ENCODE peak calls at places on chromosomes 16 and 17, in eight cellular contexts. One of them, this sample, is unnamed. For H3K4me1, the result is how much of the 10 kb centered on the place peaks cover.

GRCh38 chr17:41226051-41226450 is 397 bp upstream of the KRTAP9-2 start:
- DNase-seq in A549: no peak
- DNase-seq in SK-N-SH: no peak
- DNase-seq in stomach: no peak
- DNase-seq in psoas muscle: no peak
- DNase-seq in ovary: no peak
- DNase-seq in thyroid gland: no peak
- DNase-seq in left ventricle myocardium inferior: no peak
- DNase-seq in this sample: no peak

GRCh38 chr17:68446626-68447041 is 10.7 kb downstream of the WIPI1 start:
- DNase-seq in A549: no peak
- DNase-seq in SK-N-SH: no peak
- DNase-seq in ovary: no peak
- DNase-seq in stomach: no peak
- DNase-seq in psoas muscle: no peak
- DNase-seq in thyroid gland: no peak
- DNase-seq in left ventricle myocardium inferior: no peak
- DNase-seq in this sample: no peak

GRCh38 chr17:77444653-77445029 is 303.9 kb downstream of the SEC14L1 start:
- DNase-seq in ovary: peak
- DNase-seq in stomach: no peak
- DNase-seq in left ventricle myocardium inferior: peak
- DNase-seq in psoas muscle: no peak
- DNase-seq in SK-N-SH: no peak
- DNase-seq in A549: no peak
- DNase-seq in thyroid gland: no peak
- DNase-seq in this sample: no peak

GRCh38 chr17:71934520-71934919 is 186.3 kb upstream of the SOX9 start:
- DNase-seq in A549: no peak
- DNase-seq in psoas muscle: no peak
- DNase-seq in thyroid gland: no peak
- DNase-seq in SK-N-SH: no peak
- DNase-seq in ovary: no peak
- DNase-seq in left ventricle myocardium inferior: no peak
- DNase-seq in stomach: no peak
- DNase-seq in this sample: no peak

GRCh38 chr17:8001976-8002645 is at the start of gene GUCY2D:
- DNase-seq in stomach: no peak
- DNase-seq in left ventricle myocardium inferior: no peak
- DNase-seq in ovary: no peak
- DNase-seq in A549: no peak
- DNase-seq in thyroid gland: no peak
- DNase-seq in psoas muscle: no peak
- DNase-seq in SK-N-SH: no peak
- DNase-seq in this sample: no peak

GRCh38 chr17:33596904-33597303 is 303.8 kb upstream of the ASIC2 start:
- DNase-seq in A549: no peak
- DNase-seq in left ventricle myocardium inferior: no peak
- DNase-seq in stomach: no peak
- DNase-seq in thyroid gland: no peak
- DNase-seq in ovary: no peak
- DNase-seq in psoas muscle: no peak
- DNase-seq in SK-N-SH: no peak
- DNase-seq in this sample: no peak

GRCh38 chr17:72661093-72661944 is 431.2 kb downstream of the SLC39A11 start:
- DNase-seq in A549: no peak
- DNase-seq in thyroid gland: no peak
- DNase-seq in left ventricle myocardium inferior: no peak
- DNase-seq in psoas muscle: no peak
- DNase-seq in ovary: no peak
- DNase-seq in SK-N-SH: peak
- DNase-seq in stomach: no peak
- DNase-seq in this sample: no peak

GRCh38 chr17:4536259-4536741 is 18.9 kb downstream of the MYBBP1A start:
- DNase-seq in psoas muscle: peak
- DNase-seq in A549: no peak
- DNase-seq in SK-N-SH: no peak
- DNase-seq in left ventricle myocardium inferior: no peak
- DNase-seq in thyroid gland: no peak
- DNase-seq in stomach: no peak
- DNase-seq in ovary: peak
- DNase-seq in this sample: no peak

GRCh38 chr16:75074920-75075687 is 41.5 kb downstream of the LDHD start:
- DNase-seq in stomach: peak
- DNase-seq in A549: no peak
- DNase-seq in psoas muscle: no peak
- DNase-seq in thyroid gland: no peak
- DNase-seq in left ventricle myocardium inferior: no peak
- DNase-seq in ovary: no peak
- DNase-seq in SK-N-SH: no peak
- DNase-seq in this sample: no peak

GRCh38 chr16:71709231-71709781 is 15.2 kb downstream of the PHLPP2 start:
- DNase-seq in thyroid gland: peak
- DNase-seq in A549: no peak
- DNase-seq in SK-N-SH: no peak
- DNase-seq in ovary: no peak
- DNase-seq in left ventricle myocardium inferior: no peak
- DNase-seq in psoas muscle: no peak
- DNase-seq in stomach: no peak
- DNase-seq in this sample: no peak

GRCh38 chr17:21360048-21360447 is 16.1 kb upstream of the KCNJ12 start:
- DNase-seq in ovary: no peak
- DNase-seq in SK-N-SH: no peak
- DNase-seq in stomach: no peak
- DNase-seq in left ventricle myocardium inferior: no peak
- DNase-seq in thyroid gland: no peak
- DNase-seq in A549: no peak
- DNase-seq in psoas muscle: no peak
- DNase-seq in this sample: no peak

GRCh38 chr17:9928601-9929341 is 23.7 kb upstream of the RCVRN start:
- DNase-seq in left ventricle myocardium inferior: no peak
- DNase-seq in SK-N-SH: peak
- DNase-seq in thyroid gland: no peak
- DNase-seq in stomach: no peak
- DNase-seq in A549: peak
- DNase-seq in ovary: peak
- DNase-seq in psoas muscle: no peak
- DNase-seq in this sample: no peak

GRCh38 chr17:8125196-8125946 is 1.5 kb upstream of the HES7 start:
- DNase-seq in SK-N-SH: peak
- DNase-seq in psoas muscle: peak
- DNase-seq in thyroid gland: peak
- DNase-seq in ovary: peak
- DNase-seq in left ventricle myocardium inferior: peak
- DNase-seq in A549: peak
- DNase-seq in stomach: peak
- DNase-seq in this sample: peak

GRCh38 chr17:16446338-16446983 is 31.1 kb downstream of the TRPV2 start:
- DNase-seq in left ventricle myocardium inferior: no peak
- DNase-seq in stomach: no peak
- DNase-seq in A549: peak
- DNase-seq in thyroid gland: no peak
- DNase-seq in ovary: no peak
- DNase-seq in psoas muscle: no peak
- DNase-seq in SK-N-SH: no peak
- DNase-seq in this sample: no peak

GRCh38 chr16:86513471-86514277 is 3.3 kb downstream of the FOXF1 start:
- DNase-seq in A549: no peak
- DNase-seq in thyroid gland: no peak
- DNase-seq in left ventricle myocardium inferior: no peak
- DNase-seq in stomach: no peak
- DNase-seq in psoas muscle: no peak
- DNase-seq in ovary: no peak
- DNase-seq in SK-N-SH: no peak
- DNase-seq in this sample: no peak
- H3K27ac ChIP-seq in A549: no peak
- H3K27ac ChIP-seq in thyroid gland: no peak
- H3K27ac ChIP-seq in left ventricle myocardium inferior: no peak
- H3K27ac ChIP-seq in stomach: peak
- H3K27ac ChIP-seq in psoas muscle: no peak
- H3K27ac ChIP-seq in ovary: no peak
- H3K27ac ChIP-seq in SK-N-SH: no peak
- H3K27ac ChIP-seq in this sample: no peak

GRCh38 chr17:50148226-50149098 is 2.0 kb downstream of the PPP1R9B start:
- DNase-seq in SK-N-SH: peak
- DNase-seq in psoas muscle: peak
- DNase-seq in A549: peak
- DNase-seq in left ventricle myocardium inferior: peak
- DNase-seq in ovary: peak
- DNase-seq in thyroid gland: peak
- DNase-seq in stomach: peak
- DNase-seq in this sample: peak

GRCh38 chr17:50150354-50151040 is at the start of gene PPP1R9B:
- DNase-seq in psoas muscle: no peak
- DNase-seq in stomach: no peak
- DNase-seq in thyroid gland: no peak
- DNase-seq in SK-N-SH: peak
- DNase-seq in A549: no peak
- DNase-seq in left ventricle myocardium inferior: no peak
- DNase-seq in ovary: no peak
- DNase-seq in this sample: peak

GRCh38 chr17:50151041-50151936 is 812 bp upstream of the PPP1R9B start:
- DNase-seq in ovary: peak
- DNase-seq in psoas muscle: peak
- DNase-seq in SK-N-SH: peak
- DNase-seq in thyroid gland: peak
- DNase-seq in left ventricle myocardium inferior: peak
- DNase-seq in A549: peak
- DNase-seq in stomach: peak
- DNase-seq in this sample: peak

GRCh38 chr17:50149099-50149424 is 1.4 kb downstream of the PPP1R9B start:
- DNase-seq in ovary: no peak
- DNase-seq in left ventricle myocardium inferior: no peak
- DNase-seq in stomach: no peak
- DNase-seq in psoas muscle: no peak
- DNase-seq in SK-N-SH: no peak
- DNase-seq in thyroid gland: no peak
- DNase-seq in A549: no peak
- DNase-seq in this sample: no peak

DNA sequence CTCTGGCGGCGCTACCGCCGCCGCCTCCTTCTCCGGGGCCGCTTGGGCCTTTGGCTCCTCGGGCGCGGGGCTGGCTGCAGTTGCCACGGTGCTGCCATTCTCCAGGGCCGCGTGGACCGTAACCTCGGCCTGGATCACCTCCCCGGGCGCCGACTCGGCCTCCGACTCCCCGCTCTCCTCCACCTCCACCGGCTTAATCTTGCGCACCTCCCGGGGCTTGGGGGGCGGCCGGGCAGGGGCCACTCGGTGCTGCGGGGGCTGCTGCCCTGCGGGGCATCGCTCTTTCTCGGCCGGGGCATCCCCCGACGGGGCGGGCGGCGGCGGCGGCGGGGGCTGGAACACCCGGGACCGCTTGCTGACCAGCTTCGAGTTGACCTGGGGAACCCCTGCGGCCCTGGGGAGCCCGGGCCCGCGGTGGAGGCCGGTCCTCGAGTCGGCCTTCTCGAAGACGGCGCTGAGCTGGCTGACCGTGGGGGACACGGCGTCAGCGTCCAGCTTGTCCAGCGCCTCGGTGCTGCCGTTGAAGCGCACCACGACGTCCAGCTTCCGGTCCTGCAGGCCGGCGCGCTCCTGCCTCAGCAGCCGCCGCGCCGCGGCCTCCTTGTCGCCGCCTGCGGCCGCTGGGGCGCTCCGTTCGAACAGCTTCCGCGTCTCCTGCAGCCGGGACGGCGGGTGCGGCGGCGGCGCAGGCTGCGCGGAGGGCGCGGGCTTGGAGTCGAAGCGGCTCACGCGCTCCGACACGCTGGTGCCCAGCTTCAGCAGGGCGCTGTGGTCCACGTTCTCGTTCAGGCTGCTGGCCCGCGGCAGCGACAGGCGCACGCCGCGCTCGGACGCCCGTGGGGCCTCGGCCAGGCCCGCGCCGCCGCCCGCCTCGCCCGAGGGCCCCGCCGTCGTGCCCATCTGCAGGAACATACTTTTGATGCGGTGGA is 788 bp downstream of the PPP1R9B start:
- DNase-seq in psoas muscle: peak
- DNase-seq in left ventricle myocardium inferior: peak
- DNase-seq in SK-N-SH: peak
- DNase-seq in A549: peak
- DNase-seq in thyroid gland: peak
- DNase-seq in ovary: no peak
- DNase-seq in stomach: peak
- DNase-seq in this sample: no peak
- H3K4me1 ChIP-seq in psoas muscle: half or more
- H3K4me1 ChIP-seq in left ventricle myocardium inferior: half or more
- H3K4me1 ChIP-seq in SK-N-SH: half or more
- H3K4me1 ChIP-seq in A549: half or more
- H3K4me1 ChIP-seq in thyroid gland: under half
- H3K4me1 ChIP-seq in ovary: under half
- H3K4me1 ChIP-seq in stomach: half or more
- H3K4me1 ChIP-seq in this sample: half or more

DNA sequence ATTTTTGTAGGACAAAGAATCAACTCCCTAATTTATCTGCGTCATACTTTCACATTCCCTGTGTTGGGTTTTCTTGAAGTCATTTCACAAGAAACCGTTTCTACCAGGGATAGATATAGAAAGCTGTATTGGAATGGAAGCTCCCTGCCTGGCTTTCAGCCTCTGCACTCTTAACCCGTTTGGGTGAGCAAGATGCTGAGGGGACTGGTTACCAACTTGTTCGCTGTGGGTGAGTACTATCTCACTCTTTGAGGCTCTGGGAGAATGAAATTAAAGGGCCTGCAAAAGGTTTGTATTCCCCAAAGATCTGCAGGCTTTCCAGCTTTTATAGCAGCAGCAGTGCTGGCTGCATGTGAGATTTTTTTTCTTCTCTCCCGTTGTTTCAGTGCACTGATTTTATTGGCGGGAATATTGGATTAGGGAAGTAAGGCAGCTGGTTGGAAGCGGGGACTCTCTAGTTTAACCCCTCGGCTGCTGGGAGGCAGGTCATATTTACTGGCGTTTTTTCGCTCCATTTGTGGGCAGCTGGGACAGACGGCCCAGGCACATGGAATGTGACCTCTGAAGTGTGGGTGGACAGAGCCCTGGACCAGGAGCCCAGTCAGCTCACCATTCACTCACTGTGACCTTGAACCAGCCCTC is 30.9 kb downstream of the C17orf75 start:
- DNase-seq in ovary: peak
- DNase-seq in A549: no peak
- DNase-seq in stomach: no peak
- DNase-seq in psoas muscle: no peak
- DNase-seq in SK-N-SH: peak
- DNase-seq in left ventricle myocardium inferior: no peak
- DNase-seq in thyroid gland: no peak
- DNase-seq in this sample: no peak
- H3K4me3 ChIP-seq in ovary: no peak
- H3K4me3 ChIP-seq in A549: no peak
- H3K4me3 ChIP-seq in stomach: no peak
- H3K4me3 ChIP-seq in psoas muscle: peak
- H3K4me3 ChIP-seq in SK-N-SH: no peak
- H3K4me3 ChIP-seq in left ventricle myocardium inferior: peak
- H3K4me3 ChIP-seq in thyroid gland: no peak
- H3K4me3 ChIP-seq in this sample: no peak

DNA sequence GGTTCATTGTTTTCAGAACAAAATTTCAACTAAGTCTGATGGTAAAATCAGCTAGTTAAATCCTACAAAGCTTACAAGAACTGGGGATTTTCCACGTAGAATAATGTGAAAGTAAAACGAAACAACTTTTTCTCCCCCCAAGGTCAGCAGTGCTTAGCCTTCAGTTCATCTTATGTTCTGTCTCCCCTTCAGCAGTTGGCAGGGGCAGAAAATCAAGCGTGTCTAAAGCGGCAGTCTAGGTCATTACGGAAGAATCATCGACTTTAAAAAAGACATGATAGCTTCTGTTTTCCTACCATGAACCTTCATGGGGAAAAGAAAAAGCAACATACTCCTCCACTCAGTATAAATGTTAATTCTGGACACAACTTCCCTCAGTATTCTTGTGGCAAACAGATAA is 50.7 kb downstream of the GNA13 start:
- DNase-seq in left ventricle myocardium inferior: no peak
- DNase-seq in ovary: no peak
- DNase-seq in thyroid gland: no peak
- DNase-seq in A549: no peak
- DNase-seq in SK-N-SH: no peak
- DNase-seq in stomach: no peak
- DNase-seq in psoas muscle: no peak
- DNase-seq in this sample: no peak
- H3K27ac ChIP-seq in left ventricle myocardium inferior: no peak
- H3K27ac ChIP-seq in ovary: no peak
- H3K27ac ChIP-seq in thyroid gland: no peak
- H3K27ac ChIP-seq in A549: no peak
- H3K27ac ChIP-seq in SK-N-SH: no peak
- H3K27ac ChIP-seq in stomach: no peak
- H3K27ac ChIP-seq in psoas muscle: no peak
- H3K27ac ChIP-seq in this sample: no peak

This sample was measured in heart right ventricle.